ENCODE peak calls at places on chromosomes 5 and 9, in five cellular contexts. Z, K, X, Q and I are unnamed samples.

GRCh38 chr5:110019780-110020179 is 330.1 kb downstream of the MAN2A1 start:
- DNase-seq in Z (no peak), K (no peak), X (no peak), Q (no peak), I (no peak)

GRCh38 chr9:96556701-96557461 is 62.8 kb downstream of the CDC14B start:
- DNase-seq in Z (no peak), K (peak), X (no peak), Q (no peak), I (no peak)

GRCh38 chr9:78121488-78121887 is 89.9 kb upstream of the GNAQ start:
- DNase-seq in Z (peak), K (peak), X (peak), Q (peak), I (peak)

GRCh38 chr5:56083286-56083854 is 88.6 kb upstream of the IL6ST start:
- DNase-seq in Z (no peak), K (no peak), X (no peak), Q (no peak), I (no peak)

GRCh38 chr5:40389591-40389990 is 290.1 kb upstream of the PTGER4 start:
- DNase-seq in Z (no peak), K (no peak), X (peak), Q (no peak), I (no peak)

GRCh38 chr9:35193762-35194161 is 32.0 kb downstream of the UNC13B start:
- DNase-seq in Z (no peak), K (peak), X (peak), Q (no peak), I (no peak)

GRCh38 chr9:78294290-78295176 is 2.4 kb upstream of the PSAT1 start:
- DNase-seq in Z (no peak), K (no peak), X (no peak), Q (no peak), I (no peak)

GRCh38 chr5:161751265-161751664 is 65.7 kb downstream of the GABRA6 start:
- DNase-seq in Z (no peak), K (peak), X (no peak), Q (peak), I (no peak)

GRCh38 chr5:37668524-37669047 is 171.3 kb downstream of the GDNF start:
- DNase-seq in Z (no peak), K (peak), X (peak), Q (no peak), I (peak)

GRCh38 chr5:39896706-39897105 is 471.9 kb upstream of the DAB2 start:
- DNase-seq in Z (no peak), K (no peak), X (no peak), Q (no peak), I (no peak)

GRCh38 chr5:168590666-168591065 is 11.5 kb upstream of the PANK3 start:
- DNase-seq in Z (no peak), K (no peak), X (no peak), Q (no peak), I (no peak)

GRCh38 chr9:33460854-33461253 is 12.9 kb downstream of the NOL6 start:
- DNase-seq in Z (no peak), K (no peak), X (no peak), Q (no peak), I (no peak)

GRCh38 chr5:143456952-143457547 is 53.6 kb upstream of the NR3C1 start:
- DNase-seq in Z (no peak), K (no peak), X (peak), Q (no peak), I (peak)

GRCh38 chr5:54171645-54172384 is 138.6 kb downstream of the ARL15 start:
- DNase-seq in Z (no peak), K (no peak), X (peak), Q (no peak), I (no peak)

GRCh38 chr5:78549043-78549442 is 99.5 kb downstream of the LHFPL2 start:
- DNase-seq in Z (no peak), K (no peak), X (no peak), Q (peak), I (no peak)

GRCh38 chr5:81762401-81762800 is 11.5 kb upstream of the SSBP2 start:
- DNase-seq in Z (no peak), K (no peak), X (peak), Q (no peak), I (no peak)

GRCh38 chr9:93950619-93951601 is 4.2 kb downstream of the BARX1 start:
- DNase-seq in Z (no peak), K (peak), X (no peak), Q (peak), I (no peak)

GRCh38 chr5:130141689-130142320 is 237.5 kb downstream of the CHSY3 start:
- DNase-seq in Z (no peak), K (peak), X (no peak), Q (peak), I (peak)

GRCh38 chr9:115046786-115047185 is 71.2 kb downstream of the TNC start:
- DNase-seq in Z (no peak), K (no peak), X (peak), Q (no peak), I (no peak)

GRCh38 chr9:115046199-115046598 is 71.8 kb downstream of the TNC start:
- DNase-seq in Z (no peak), K (peak), X (no peak), Q (no peak), I (no peak)

GRCh38 chr9:115039686-115040085 is 78.3 kb downstream of the TNC start:
- DNase-seq in Z (no peak), K (no peak), X (no peak), Q (no peak), I (no peak)

GRCh38 chr9:115042781-115043509 is 75.0 kb downstream of the TNC start:
- DNase-seq in Z (no peak), K (no peak), X (no peak), Q (no peak), I (peak)

GRCh38 chr9:115043632-115044031 is 74.3 kb downstream of the TNC start:
- DNase-seq in Z (no peak), K (no peak), X (no peak), Q (no peak), I (no peak)
- H2AK5ac ChIP-seq in Z (no peak), K (no peak), X (no peak), Q (no peak), I (no peak)

GRCh38 chr9:122383992-122384461 is 13.2 kb downstream of the PTGS1 start:
- DNase-seq in Z (no peak), K (no peak), X (peak), Q (no peak), I (no peak)
- H2AK5ac ChIP-seq in Z (no peak), K (no peak), X (peak), Q (no peak), I (no peak)

DNA sequence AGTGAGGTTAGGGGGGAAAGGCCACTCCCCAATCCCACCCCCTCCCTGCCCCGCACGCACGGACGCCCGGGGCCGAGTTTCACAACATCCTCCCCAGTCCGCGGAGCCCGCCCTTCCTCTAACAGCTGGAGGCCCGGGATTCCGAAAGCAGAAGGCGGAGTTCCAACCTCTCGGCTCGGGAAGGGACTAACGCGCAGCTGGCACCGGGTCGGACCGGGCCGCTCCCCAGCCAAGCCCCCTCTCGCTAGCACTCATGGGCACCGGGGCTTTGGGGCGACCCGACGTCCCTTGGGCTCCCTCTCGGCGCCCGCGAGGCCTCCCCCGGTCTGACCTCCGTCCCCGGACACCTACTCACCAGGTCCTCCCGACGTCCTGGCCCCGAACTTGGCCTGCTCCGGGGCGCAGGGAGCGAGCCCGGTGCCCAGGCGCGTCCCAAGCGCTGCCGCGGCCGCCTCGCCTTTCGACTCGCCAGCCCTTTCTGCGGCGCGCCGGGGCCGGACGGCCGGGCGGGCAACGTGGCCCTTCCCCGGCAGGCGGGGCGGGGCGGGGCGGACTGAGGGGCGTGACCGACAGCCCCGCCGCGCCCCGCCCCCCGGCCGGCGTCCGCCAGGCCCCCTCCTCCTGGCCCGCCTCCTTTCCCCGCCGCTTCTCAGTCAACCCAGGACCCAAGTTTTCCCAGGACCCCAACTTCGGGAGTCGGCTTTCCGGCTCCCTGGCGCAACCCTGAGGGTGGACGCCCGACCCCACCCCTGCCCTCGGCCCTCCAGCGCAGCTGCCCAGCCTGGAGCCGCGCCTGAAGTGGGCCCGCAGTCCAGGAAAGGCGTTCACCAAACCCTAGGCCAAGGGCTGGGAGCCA is at the start of gene MGAT1:
- DNase-seq in Z (peak), K (peak), X (peak), Q (peak), I (peak)
- H2AK5ac ChIP-seq in Z (peak), K (peak), X (peak), Q (no peak), I (peak)

GRCh38 chr5:80251636-80252035 is 4.2 kb downstream of the SERINC5 start:
- DNase-seq in Z (no peak), K (no peak), X (peak), Q (no peak), I (no peak)
- H2AK5ac ChIP-seq in Z (no peak), K (no peak), X (no peak), Q (no peak), I (no peak)

GRCh38 chr5:157944938-157945337 is 86.0 kb upstream of the CLINT1 start:
- DNase-seq in Z (no peak), K (no peak), X (no peak), Q (no peak), I (no peak)
- H2AK5ac ChIP-seq in Z (no peak), K (no peak), X (no peak), Q (no peak), I (no peak)